ENCODE peak calls at places on chromosomes 6 and 20, in six cellular contexts. R is CD8-positive, alpha-beta T cell; F is lower lobe of right lung; D is left ventricle myocardium inferior; E is substantia nigra; B is caudate nucleus. U is an unnamed sample.

GRCh38 chr6:108684809-108685329 is 124.2 kb downstream of the FOXO3 start:
- DNase-seq in R (no peak), F (peak; percentile 61), D (no peak), E (no peak), B (no peak), U (peak; percentile 39)

GRCh38 chr6:139846538-139847321 is 472.3 kb upstream of the CITED2 start:
- DNase-seq in R (no peak), F (peak; percentile 46), D (no peak), E (no peak), B (no peak), U (no peak)

GRCh38 chr20:2741463-2741862 is 48.9 kb downstream of the EBF4 start:
- DNase-seq in R (no peak), F (no peak), D (no peak), E (no peak), B (no peak), U (no peak)

GRCh38 chr20:41738584-41739193 is 120.5 kb upstream of the CHD6 start:
- DNase-seq in R (peak; percentile 11), F (peak; percentile 51), D (peak; percentile 41), E (no peak), B (peak; percentile 37), U (peak; percentile 43)

GRCh38 chr6:14216931-14217684 is 99.5 kb downstream of the CD83 start:
- DNase-seq in R (no peak), F (no peak), D (no peak), E (no peak), B (no peak), U (no peak)

GRCh38 chr6:18595774-18596528 is 208.8 kb downstream of the RNF144B start:
- DNase-seq in R (peak; percentile 19), F (no peak), D (no peak), E (no peak), B (peak; percentile 66), U (peak; percentile 65)

GRCh38 chr20:3836132-3836531 is 10.5 kb upstream of the MAVS start:
- DNase-seq in R (no peak), F (no peak), D (no peak), E (no peak), B (no peak), U (no peak)

GRCh38 chr20:45140836-45141235 is 16.6 kb upstream of the WFDC12 start:
- DNase-seq in R (no peak), F (no peak), D (no peak), E (no peak), B (peak; percentile 22), U (no peak)

GRCh38 chr6:89411019-89411268 is 1.1 kb downstream of the RRAGD start:
- DNase-seq in R (peak; percentile 4), F (peak; percentile 57), D (no peak), E (no peak), B (no peak), U (peak; percentile 48)

GRCh38 chr6:162450358-162450757 is 277.2 kb downstream of the PRKN start:
- DNase-seq in R (no peak), F (no peak), D (no peak), E (no peak), B (no peak), U (no peak)

GRCh38 chr20:62754122-62754990 is 41.9 kb upstream of the MRGBP start:
- DNase-seq in R (no peak), F (peak; percentile 41), D (peak; percentile 11), E (no peak), B (no peak), U (no peak)

GRCh38 chr20:60048634-60049578 is 90.7 kb downstream of the CDH26 start:
- DNase-seq in R (no peak), F (no peak), D (no peak), E (no peak), B (no peak), U (no peak)
- H3K27ac ChIP-seq in R (no peak overlapping the region), F (no peak overlapping the region), D (no peak overlapping the region), E (no peak overlapping the region), B (no peak overlapping the region), U (no peak overlapping the region)

GRCh38 chr6:88048556-88048955 is 915 bp downstream of the SPACA1 start:
- DNase-seq in R (no peak), F (no peak), D (no peak), E (no peak), B (no peak), U (no peak)
- H3K27ac ChIP-seq in R (no peak overlapping the region), F (no peak overlapping the region), D (no peak overlapping the region), E (no peak overlapping the region), B (no peak overlapping the region), U (no peak overlapping the region)

GRCh38 chr6:41288025-41288777 is 1.7 kb upstream of the TREM1 start:
- DNase-seq in R (no peak), F (no peak), D (no peak), E (no peak), B (no peak), U (no peak)

GRCh38 chr6:41289815-41290214 is 3.3 kb upstream of the TREM1 start:
- DNase-seq in R (no peak), F (no peak), D (no peak), E (no peak), B (no peak), U (no peak)

GRCh38 chr6:41294463-41294862 is 8.0 kb upstream of the TREM1 start:
- DNase-seq in R (no peak), F (no peak), D (no peak), E (no peak), B (no peak), U (no peak)

GRCh38 chr6:41286544-41287346 is at the start of gene TREM1:
- DNase-seq in R (no peak), F (peak; percentile 79), D (peak; percentile 52), E (no peak), B (no peak), U (peak; percentile 34)

DNA sequence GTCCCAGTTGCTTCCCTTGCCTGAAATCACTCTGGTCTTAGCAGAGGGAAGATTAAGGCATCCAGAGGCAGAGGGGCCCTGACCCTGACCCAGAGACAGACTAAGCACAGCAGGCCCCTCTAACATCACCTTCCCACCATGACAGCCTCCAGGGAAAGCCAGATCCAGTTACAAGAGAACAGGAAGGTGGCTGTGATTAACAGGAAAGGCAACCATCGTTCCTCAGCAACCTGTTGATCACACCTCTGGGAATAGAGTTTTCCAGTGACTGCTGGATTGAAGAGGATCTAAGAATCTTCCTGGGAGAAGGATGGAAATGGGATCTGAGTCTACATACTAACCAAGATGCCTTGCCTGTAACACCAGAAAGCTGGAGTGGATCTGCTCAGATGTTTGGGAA is 5.2 kb upstream of the TREM1 start:
- DNase-seq in R (no peak), F (no peak), D (no peak), E (no peak), B (no peak), U (no peak)
- H3K27ac ChIP-seq in R (no peak overlapping the region), F (no peak overlapping the region), D (no peak overlapping the region), E (no peak overlapping the region), B (no peak overlapping the region), U (no peak overlapping the region)

GRCh38 chr6:51854876-51855275 is 232.5 kb downstream of the PKHD1 start:
- DNase-seq in R (no peak), F (no peak), D (no peak), E (no peak), B (no peak), U (no peak)

GRCh38 chr6:51856508-51856907 is 230.9 kb downstream of the PKHD1 start:
- DNase-seq in R (no peak), F (no peak), D (no peak), E (no peak), B (no peak), U (no peak)

GRCh38 chr6:51857134-51857533 is 230.3 kb downstream of the PKHD1 start:
- DNase-seq in R (no peak), F (no peak), D (no peak), E (no peak), B (no peak), U (no peak)

GRCh38 chr6:51854347-51854746 is 233.1 kb downstream of the PKHD1 start:
- DNase-seq in R (no peak), F (no peak), D (no peak), E (no peak), B (no peak), U (no peak)

DNA sequence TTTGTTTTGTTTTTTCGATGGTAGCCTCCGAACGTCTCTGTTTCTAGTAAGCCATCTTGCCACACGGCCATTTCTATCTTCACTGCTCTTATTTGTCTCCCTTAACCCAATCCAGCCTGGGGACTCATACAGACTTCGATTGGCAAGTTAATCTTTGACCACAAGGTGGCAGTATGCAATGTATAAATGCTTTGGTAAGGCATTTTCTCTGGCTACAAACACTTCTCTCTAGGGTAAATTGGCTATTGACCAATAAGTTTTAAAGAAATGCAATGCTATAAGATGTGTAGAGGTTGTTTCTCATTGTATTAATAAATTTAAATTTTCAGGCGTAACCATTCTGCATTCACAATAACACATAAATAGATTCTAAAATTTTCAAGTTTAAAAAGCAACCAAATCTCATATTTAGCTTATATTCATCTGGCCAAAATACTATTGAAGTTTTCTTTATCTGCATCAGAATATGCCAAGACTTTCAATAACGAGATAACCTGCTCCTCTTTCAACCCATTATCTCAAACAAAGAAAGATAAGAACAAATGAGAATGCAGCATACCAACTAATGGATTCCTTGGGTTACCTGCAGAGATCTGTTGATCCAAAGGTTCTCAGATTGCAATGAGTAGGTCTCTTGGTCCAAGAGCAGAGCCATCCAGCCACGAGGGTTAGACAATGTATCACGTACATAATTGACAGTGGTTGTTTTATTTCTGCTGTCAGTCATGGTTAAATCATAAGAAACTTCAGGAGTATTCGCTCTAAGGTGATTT is 231.9 kb downstream of the PKHD1 start:
- DNase-seq in R (no peak), F (no peak), D (no peak), E (no peak), B (no peak), U (no peak)
- H3K27ac ChIP-seq in R (no peak overlapping the region), F (no peak overlapping the region), D (no peak overlapping the region), E (no peak overlapping the region), B (no peak overlapping the region), U (no peak overlapping the region)

DNA sequence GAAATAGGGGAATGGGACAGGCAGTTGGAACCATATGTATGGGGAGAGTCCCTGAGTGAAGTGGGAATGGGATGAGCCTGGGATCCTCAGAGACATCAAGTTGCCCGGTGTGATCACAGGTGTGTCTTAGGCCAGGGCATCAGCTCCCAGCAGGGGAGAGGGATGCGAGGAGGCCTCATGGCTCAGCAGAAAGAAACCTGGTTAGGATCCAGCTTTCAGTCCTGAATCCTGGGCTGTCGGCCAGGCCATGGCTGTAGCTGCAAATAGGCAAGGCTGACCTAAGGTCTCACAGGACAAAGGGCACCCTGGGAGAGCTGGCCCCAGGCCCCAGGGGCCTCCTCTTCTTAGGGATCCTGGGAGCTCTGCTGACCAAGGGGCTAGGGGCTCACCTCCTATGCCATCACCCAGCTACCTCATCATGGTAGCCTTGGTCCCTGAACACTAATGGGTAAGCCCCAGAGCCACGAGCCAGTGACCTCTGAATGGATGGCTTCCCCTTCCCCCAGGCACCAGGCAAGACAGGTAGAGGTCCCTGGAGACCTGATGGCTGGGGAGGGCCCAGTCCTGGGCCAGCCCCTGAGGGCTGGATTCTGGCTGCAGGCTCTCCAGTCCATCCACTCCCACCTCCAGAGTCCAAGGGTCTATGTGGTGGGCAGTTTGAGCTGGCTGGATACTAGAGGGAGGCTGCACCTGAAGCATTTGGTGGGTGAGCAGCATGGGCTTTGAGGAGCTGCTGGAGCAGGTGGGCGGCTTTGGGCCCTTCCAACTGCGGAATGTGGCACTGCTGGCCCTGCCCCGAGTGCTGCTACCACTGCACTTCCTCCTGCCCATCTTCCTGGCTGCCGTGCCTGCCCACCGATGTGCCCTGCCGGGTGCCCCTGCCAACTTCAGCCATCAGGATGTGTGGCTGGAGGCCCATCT is at the start of gene SLC22A7:
- DNase-seq in R (no peak), F (no peak), D (peak; percentile 71), E (no peak), B (no peak), U (peak; percentile 66)
- H3K27ac ChIP-seq in R (no peak within 1 kb of the TSS), F (no peak within 1 kb of the TSS), D (peak within 1 kb of the TSS; percentile 70), E (no peak within 1 kb of the TSS), B (no peak within 1 kb of the TSS), U (no peak within 1 kb of the TSS)

GRCh38 chr6:145155411-145155810 is 579.9 kb downstream of the EPM2A start:
- DNase-seq in R (no peak), F (no peak), D (no peak), E (no peak), B (no peak), U (no peak)
- H3K27ac ChIP-seq in R (no peak overlapping the region), F (no peak overlapping the region), D (no peak overlapping the region), E (no peak overlapping the region), B (no peak overlapping the region), U (no peak overlapping the region)

U was measured in adrenal gland.